ENCODE peak calls at places on chromosomes 16 and 17, in four cellular contexts. D is gastrocnemius medialis, M is astrocyte of the spinal cord, I is GM23338. P is an unnamed sample.

GRCh38 chr17:36933174-36934143 is 3.8 kb upstream of the LHX1 start:
- DNase-seq in D (no peak), M (no peak), I (peak), P (no peak)

GRCh38 chr17:3965123-3965800 is 1.0 kb upstream of the ATP2A3 start:
- DNase-seq in D (no peak), M (no peak), I (peak), P (no peak)

GRCh38 chr16:88499314-88499713 is 46.2 kb downstream of the ZFPM1 start:
- DNase-seq in D (no peak), M (no peak), I (no peak), P (no peak)

GRCh38 chr17:7439462-7440112 is at the start of gene FGF11:
- DNase-seq in D (no peak), M (no peak), I (peak), P (no peak)

GRCh38 chr16:12613131-12613991 is 190.3 kb downstream of the CPPED1 start:
- DNase-seq in D (no peak), M (peak), I (peak), P (no peak)

GRCh38 chr17:65759532-65759931 is 198.1 kb upstream of the AXIN2 start:
- DNase-seq in D (no peak), M (no peak), I (no peak), P (no peak)

GRCh38 chr17:77899494-77899893 is 59.0 kb upstream of the TNRC6C start:
- DNase-seq in D (no peak), M (no peak), I (no peak), P (no peak)

GRCh38 chr17:29162082-29162908 is 17.9 kb downstream of the MYO18A start:
- DNase-seq in D (no peak), M (no peak), I (no peak), P (no peak)

GRCh38 chr17:4004517-4005295 is 40.5 kb upstream of the ATP2A3 start:
- DNase-seq in D (no peak), M (peak), I (peak), P (no peak)

GRCh38 chr17:4144411-4144747 is 1.4 kb downstream of the CYB5D2 start:
- DNase-seq in D (no peak), M (no peak), I (no peak), P (no peak)

GRCh38 chr17:6035801-6036394 is 34.3 kb upstream of the WSCD1 start:
- DNase-seq in D (no peak), M (no peak), I (no peak), P (no peak)

GRCh38 chr16:74485916-74486315 is 64.6 kb upstream of the CLEC18B start:
- DNase-seq in D (no peak), M (no peak), I (no peak), P (no peak)

GRCh38 chr16:19183187-19183586 is 15.1 kb downstream of the SYT17 start:
- DNase-seq in D (no peak), M (no peak), I (no peak), P (no peak)

GRCh38 chr17:1908699-1909309 is 79.0 kb downstream of the RPA1 start:
- DNase-seq in D (peak), M (peak), I (peak), P (peak)

DNA sequence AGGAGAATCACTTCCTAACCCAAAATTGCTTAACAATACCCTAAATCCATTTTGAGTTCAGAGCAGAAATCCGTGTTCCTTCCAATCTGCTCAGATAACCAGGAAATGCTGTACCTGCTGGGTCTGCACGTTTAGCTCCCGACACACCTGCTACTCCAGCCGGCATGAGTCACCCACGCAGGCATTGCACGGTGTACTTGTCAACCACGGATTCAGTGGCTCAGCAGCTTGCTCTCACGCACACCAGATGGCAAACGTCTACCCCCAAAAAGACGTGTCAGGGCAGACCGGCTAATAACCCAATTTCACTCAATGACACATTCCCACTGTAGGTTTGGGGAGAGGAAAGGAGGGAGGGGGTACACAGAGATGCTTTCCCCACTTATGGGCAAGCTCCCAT is 468.1 kb downstream of the SOX9 start:
- DNase-seq in D (no peak), M (peak), I (no peak), P (no peak)
- H3K4me3 ChIP-seq in D (no peak), M (peak), I (no peak), P (no peak)

DNA sequence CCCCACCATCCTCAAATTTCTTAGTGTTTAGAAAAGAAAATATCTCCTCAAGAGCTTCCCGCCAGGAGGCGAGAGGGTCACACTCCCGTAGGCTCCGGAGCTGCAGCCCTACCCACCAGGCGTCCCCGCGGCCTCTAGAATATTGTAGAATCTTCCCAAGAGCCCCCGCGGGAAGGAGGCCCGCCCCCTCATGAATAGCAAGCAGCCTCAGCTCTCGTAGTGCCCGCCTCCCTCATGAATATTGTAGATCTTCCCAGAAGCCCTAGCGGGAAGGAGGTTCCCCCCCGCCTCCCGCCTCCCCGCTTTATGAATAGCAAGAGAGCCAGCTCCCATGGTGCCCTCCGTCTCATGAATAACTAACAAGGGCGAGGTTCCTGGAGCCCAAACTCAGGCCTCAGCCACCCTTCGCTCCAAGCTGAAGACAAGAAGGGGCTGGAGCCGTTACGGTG is at the start of gene FBXO47:
- DNase-seq in D (peak), M (peak), I (peak), P (peak)
- TF ChIP-seq CTCF in D (no peak), M (no peak), I (peak), P (no peak)

GRCh38 chr16:28310796-28311195 is 18.5 kb downstream of the SBK1 start:
- DNase-seq in D (no peak), M (no peak), I (no peak), P (no peak)
- H3K4me3 ChIP-seq in D (no peak), M (no peak), I (no peak), P (no peak)

GRCh38 chr17:46841561-46842379 is 9.6 kb upstream of the WNT9B start:
- DNase-seq in D (no peak), M (no peak), I (peak), P (no peak)
- TF ChIP-seq CTCF in D (peak), M (peak), I (peak), P (peak)

GRCh38 chr16:47467501-47467900 is 6.4 kb downstream of the PHKB start:
- DNase-seq in D (no peak), M (no peak), I (no peak), P (no peak)
- H3K4me3 ChIP-seq in D (no peak), M (no peak), I (no peak), P (no peak)

DNA sequence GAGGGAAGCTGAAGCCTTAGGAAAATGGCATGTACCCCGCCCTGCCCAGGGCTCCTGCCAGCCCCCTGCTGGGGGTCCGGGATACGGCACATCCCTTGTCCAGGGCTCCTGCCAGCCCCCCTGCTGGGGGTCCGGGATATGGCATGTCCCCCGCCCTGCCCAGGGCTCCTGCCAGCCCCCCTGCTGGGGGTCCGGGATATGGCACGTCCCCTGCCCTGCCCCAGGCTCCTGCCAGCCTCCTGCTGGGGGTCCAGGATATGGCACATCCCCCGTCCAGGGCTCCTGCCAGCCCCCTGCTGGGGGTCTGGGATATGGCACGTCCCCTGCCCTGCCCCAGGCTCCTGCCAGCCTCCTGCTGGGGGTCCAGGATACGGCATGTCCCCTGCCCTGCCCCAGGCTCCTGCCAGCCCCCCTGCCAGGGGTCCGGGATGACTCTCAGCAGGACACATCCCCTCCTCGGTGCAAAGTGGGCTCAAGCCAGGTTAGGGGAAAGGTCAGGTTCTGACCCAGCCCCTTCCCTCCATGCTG is 43.2 kb downstream of the RPH3AL start:
- DNase-seq in D (no peak), M (no peak), I (peak), P (no peak)
- TF ChIP-seq CTCF in D (no peak), M (peak), I (peak), P (peak)

P was measured in AG09309.